ENCODE peak calls at places on chromosomes 2 and 18, in five cellular contexts. One of them, this sample, is unnamed.

GRCh38 chr2:15066138-15066537 is 433.6 kb downstream of the LRATD1 start:
- DNase-seq in SK-N-SH: no peak
- DNase-seq in HCT116: no peak
- DNase-seq in K562: no peak
- DNase-seq in GM12878: no peak
- DNase-seq in this sample: no peak

GRCh38 chr18:28794459-28795245 is 617.7 kb upstream of the CDH2 start:
- DNase-seq in SK-N-SH: no peak
- DNase-seq in HCT116: no peak
- DNase-seq in K562: no peak
- DNase-seq in GM12878: no peak
- DNase-seq in this sample: no peak

GRCh38 chr18:54444309-54444914 is 86.7 kb downstream of the C18orf54 start:
- DNase-seq in SK-N-SH: peak; percentile 39
- DNase-seq in HCT116: peak; percentile 60
- DNase-seq in K562: peak; percentile 26
- DNase-seq in GM12878: no peak
- DNase-seq in this sample: peak; percentile 16

GRCh38 chr2:186274936-186275575 is 211.0 kb upstream of the ZC3H15 start:
- DNase-seq in SK-N-SH: no peak
- DNase-seq in HCT116: no peak
- DNase-seq in K562: no peak
- DNase-seq in GM12878: no peak
- DNase-seq in this sample: no peak

GRCh38 chr2:240934701-240935100 is 28.6 kb downstream of the CROCC2 start:
- DNase-seq in SK-N-SH: peak; percentile 17
- DNase-seq in HCT116: no peak
- DNase-seq in K562: no peak
- DNase-seq in GM12878: no peak
- DNase-seq in this sample: peak; percentile 6

GRCh38 chr2:26008851-26009566 is 24.9 kb upstream of the RAB10 start:
- DNase-seq in SK-N-SH: no peak
- DNase-seq in HCT116: peak; percentile 43
- DNase-seq in K562: no peak
- DNase-seq in GM12878: peak; percentile 19
- DNase-seq in this sample: no peak

GRCh38 chr18:68233043-68233442 is 481.9 kb downstream of the TMX3 start:
- DNase-seq in SK-N-SH: no peak
- DNase-seq in HCT116: no peak
- DNase-seq in K562: no peak
- DNase-seq in GM12878: no peak
- DNase-seq in this sample: no peak

GRCh38 chr2:181680055-181680936 is at the start of gene NEUROD1:
- DNase-seq in SK-N-SH: peak; percentile 91
- DNase-seq in HCT116: no peak
- DNase-seq in K562: no peak
- DNase-seq in GM12878: no peak
- DNase-seq in this sample: no peak

GRCh38 chr2:54599326-54599710 is 124.1 kb upstream of the EML6 start:
- DNase-seq in SK-N-SH: no peak
- DNase-seq in HCT116: no peak
- DNase-seq in K562: no peak
- DNase-seq in GM12878: no peak
- DNase-seq in this sample: no peak

GRCh38 chr2:60676950-60677349 is 79.1 kb upstream of the PAPOLG start:
- DNase-seq in SK-N-SH: no peak
- DNase-seq in HCT116: no peak
- DNase-seq in K562: no peak
- DNase-seq in GM12878: no peak
- DNase-seq in this sample: no peak

GRCh38 chr2:129369437-129369836 is 610.0 kb upstream of the RAB6C start:
- DNase-seq in SK-N-SH: no peak
- DNase-seq in HCT116: no peak
- DNase-seq in K562: no peak
- DNase-seq in GM12878: peak; percentile 34
- DNase-seq in this sample: no peak

GRCh38 chr18:76459687-76460350 is 35.2 kb downstream of the ZNF516 start:
- DNase-seq in SK-N-SH: no peak
- DNase-seq in HCT116: peak; percentile 15
- DNase-seq in K562: no peak
- DNase-seq in GM12878: no peak
- DNase-seq in this sample: no peak

GRCh38 chr2:235492850-235493344 is 946 bp upstream of the AGAP1 start:
- DNase-seq in SK-N-SH: no peak
- DNase-seq in HCT116: no peak
- DNase-seq in K562: no peak
- DNase-seq in GM12878: no peak
- DNase-seq in this sample: no peak

GRCh38 chr18:3720818-3721545 is 271.0 kb downstream of the TGIF1 start:
- DNase-seq in SK-N-SH: no peak
- DNase-seq in HCT116: no peak
- DNase-seq in K562: no peak
- DNase-seq in GM12878: no peak
- DNase-seq in this sample: no peak

GRCh38 chr18:32777049-32777448 is 4.2 kb upstream of the KLHL14 start:
- DNase-seq in SK-N-SH: no peak
- DNase-seq in HCT116: no peak
- DNase-seq in K562: no peak
- DNase-seq in GM12878: no peak
- DNase-seq in this sample: no peak

GRCh38 chr2:149908731-149909690 is 321.4 kb upstream of the MMADHC start:
- DNase-seq in SK-N-SH: no peak
- DNase-seq in HCT116: no peak
- DNase-seq in K562: no peak
- DNase-seq in GM12878: no peak
- DNase-seq in this sample: no peak

GRCh38 chr18:54776282-54776977 is 51.8 kb upstream of the RAB27B start:
- DNase-seq in SK-N-SH: no peak
- DNase-seq in HCT116: peak; percentile 95
- DNase-seq in K562: no peak
- DNase-seq in GM12878: peak; percentile 12
- DNase-seq in this sample: no peak

GRCh38 chr2:118186110-118186857 is 98.0 kb downstream of the INSIG2 start:
- DNase-seq in SK-N-SH: peak; percentile 94
- DNase-seq in HCT116: peak; percentile 63
- DNase-seq in K562: no peak
- DNase-seq in GM12878: peak; percentile 44
- DNase-seq in this sample: peak; percentile 78

GRCh38 chr2:67399144-67399543 is 2.0 kb downstream of the ETAA1 start:
- DNase-seq in SK-N-SH: no peak
- DNase-seq in HCT116: no peak
- DNase-seq in K562: no peak
- DNase-seq in GM12878: no peak
- DNase-seq in this sample: no peak

GRCh38 chr2:42125887-42126594 is 43.1 kb upstream of the EML4 start:
- DNase-seq in SK-N-SH: no peak
- DNase-seq in HCT116: no peak
- DNase-seq in K562: no peak
- DNase-seq in GM12878: no peak
- DNase-seq in this sample: no peak

GRCh38 chr18:43525149-43525548 is 247.9 kb upstream of the SYT4 start:
- DNase-seq in SK-N-SH: peak; percentile 27
- DNase-seq in HCT116: no peak
- DNase-seq in K562: no peak
- DNase-seq in GM12878: no peak
- DNase-seq in this sample: no peak

GRCh38 chr2:2123259-2123658 is 207.8 kb downstream of the MYT1L start:
- DNase-seq in SK-N-SH: no peak
- DNase-seq in HCT116: no peak
- DNase-seq in K562: no peak
- DNase-seq in GM12878: no peak
- DNase-seq in this sample: no peak

GRCh38 chr2:75320893-75321292 is 121.6 kb upstream of the TACR1 start:
- DNase-seq in SK-N-SH: no peak
- DNase-seq in HCT116: no peak
- DNase-seq in K562: no peak
- DNase-seq in GM12878: no peak
- DNase-seq in this sample: no peak

GRCh38 chr18:44977856-44978255 is 297.2 kb downstream of the SETBP1 start:
- DNase-seq in SK-N-SH: no peak
- DNase-seq in HCT116: no peak
- DNase-seq in K562: no peak
- DNase-seq in GM12878: no peak
- DNase-seq in this sample: no peak

DNA sequence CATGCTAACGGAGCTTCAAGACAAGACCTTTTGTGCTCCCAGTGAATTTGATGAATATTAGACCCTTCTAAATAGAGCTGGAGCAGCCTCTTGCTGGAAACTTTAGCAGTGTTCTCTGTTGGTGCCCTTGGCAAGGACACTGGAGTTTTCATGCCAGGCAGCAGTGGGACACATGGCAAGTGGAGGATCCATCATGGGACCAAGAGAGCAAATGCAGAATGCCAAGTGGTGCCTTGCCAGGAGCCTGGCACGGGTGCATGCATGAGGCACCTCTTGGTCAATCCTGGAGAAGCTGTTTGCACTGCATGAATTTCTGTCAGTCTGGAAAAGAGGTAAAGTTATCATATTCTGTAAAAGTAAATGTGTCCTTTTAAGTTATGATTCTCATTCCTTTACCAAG is 59.1 kb downstream of the NETO1 start:
- DNase-seq in SK-N-SH: no peak
- DNase-seq in HCT116: no peak
- DNase-seq in K562: no peak
- DNase-seq in GM12878: no peak
- DNase-seq in this sample: no peak
- TF ChIP-seq JUND in SK-N-SH: no peak
- TF ChIP-seq JUND in HCT116: no peak
- TF ChIP-seq JUND in K562: no peak
- TF ChIP-seq JUND in GM12878: no peak
- TF ChIP-seq JUND in this sample: no peak

DNA sequence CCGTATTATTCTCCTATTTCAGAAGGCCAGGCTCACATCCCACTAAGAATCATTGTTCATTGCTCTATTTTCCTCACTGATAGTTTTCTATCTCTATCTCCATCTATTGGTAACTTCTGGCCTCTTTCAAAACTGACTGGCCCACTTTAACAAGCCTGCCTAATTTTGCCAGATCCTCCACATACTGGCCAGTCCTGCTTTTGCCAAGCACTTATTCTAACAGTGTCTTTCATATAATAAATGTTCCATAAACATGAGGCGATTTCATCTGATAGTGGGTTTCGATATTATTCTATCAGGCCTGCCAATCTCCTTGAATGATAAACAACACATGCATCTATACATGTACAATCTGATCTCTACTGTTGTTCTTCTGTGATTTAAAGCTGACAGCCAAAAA is 125.9 kb upstream of the KCNH7 start:
- DNase-seq in SK-N-SH: no peak
- DNase-seq in HCT116: no peak
- DNase-seq in K562: no peak
- DNase-seq in GM12878: no peak
- DNase-seq in this sample: no peak
- TF ChIP-seq JUND in SK-N-SH: no peak
- TF ChIP-seq JUND in HCT116: no peak
- TF ChIP-seq JUND in K562: no peak
- TF ChIP-seq JUND in GM12878: no peak
- TF ChIP-seq JUND in this sample: no peak

DNA sequence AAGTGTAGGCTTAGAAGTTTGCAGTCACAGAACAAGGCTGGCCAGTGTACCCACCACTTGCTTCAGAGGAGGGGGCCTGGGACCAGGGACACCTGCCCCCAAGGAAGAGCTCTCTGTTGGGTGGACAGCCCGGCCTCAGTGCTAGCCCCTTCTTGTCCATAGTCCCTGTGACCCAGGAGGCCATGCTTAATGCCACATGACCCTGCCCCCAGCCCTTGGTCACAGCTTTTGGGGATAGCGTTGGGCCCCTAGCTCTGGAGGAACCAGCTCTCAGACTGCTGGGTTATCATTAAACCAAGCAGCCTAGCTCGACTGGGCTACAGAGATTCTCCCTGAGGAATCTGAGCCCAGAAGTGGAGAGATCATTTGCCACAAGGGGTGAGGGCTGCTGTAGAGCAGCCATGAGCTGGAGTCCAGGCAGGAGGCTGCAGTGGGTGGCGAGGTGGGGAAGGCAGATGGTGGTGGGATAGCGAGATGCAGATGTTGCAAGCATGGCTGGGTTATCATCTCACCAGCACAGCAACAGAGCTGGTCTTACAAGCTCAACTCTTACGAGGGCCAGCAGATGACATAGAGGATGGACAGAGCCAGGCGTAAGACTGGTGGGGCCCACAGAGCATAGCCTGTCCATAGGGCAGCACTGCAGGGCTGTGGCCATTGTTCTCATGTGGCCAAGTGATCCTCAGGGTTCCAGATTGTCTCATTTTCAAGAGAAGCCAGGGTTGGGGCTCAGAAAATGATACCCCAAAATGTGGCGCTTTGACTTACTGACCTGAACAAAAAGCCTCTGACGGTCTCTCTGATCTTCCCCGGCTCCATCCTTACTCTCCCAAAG is 7.2 kb upstream of the TMEM37 start:
- DNase-seq in SK-N-SH: no peak
- DNase-seq in HCT116: no peak
- DNase-seq in K562: no peak
- DNase-seq in GM12878: no peak
- DNase-seq in this sample: no peak
- TF ChIP-seq JUND in SK-N-SH: no peak
- TF ChIP-seq JUND in HCT116: no peak
- TF ChIP-seq JUND in K562: no peak
- TF ChIP-seq JUND in GM12878: no peak
- TF ChIP-seq JUND in this sample: no peak

DNA sequence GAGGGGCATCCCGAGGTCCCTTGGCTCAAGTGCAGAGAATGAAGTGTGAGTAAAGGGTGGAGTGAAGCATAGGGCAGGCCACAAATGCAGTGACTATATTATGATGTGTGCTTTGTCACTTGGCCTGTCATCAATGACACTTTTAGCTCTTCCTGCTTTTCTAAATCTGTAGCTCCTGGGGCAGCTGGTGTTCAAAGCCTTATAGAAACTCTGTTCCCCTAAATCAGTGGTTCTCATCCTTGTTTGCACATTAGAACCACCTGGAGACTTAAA is 135.6 kb upstream of the LGALSL start:
- DNase-seq in SK-N-SH: no peak
- DNase-seq in HCT116: no peak
- DNase-seq in K562: no peak
- DNase-seq in GM12878: no peak
- DNase-seq in this sample: no peak
- TF ChIP-seq JUND in SK-N-SH: no peak
- TF ChIP-seq JUND in HCT116: no peak
- TF ChIP-seq JUND in K562: no peak
- TF ChIP-seq JUND in GM12878: no peak
- TF ChIP-seq JUND in this sample: no peak

DNA sequence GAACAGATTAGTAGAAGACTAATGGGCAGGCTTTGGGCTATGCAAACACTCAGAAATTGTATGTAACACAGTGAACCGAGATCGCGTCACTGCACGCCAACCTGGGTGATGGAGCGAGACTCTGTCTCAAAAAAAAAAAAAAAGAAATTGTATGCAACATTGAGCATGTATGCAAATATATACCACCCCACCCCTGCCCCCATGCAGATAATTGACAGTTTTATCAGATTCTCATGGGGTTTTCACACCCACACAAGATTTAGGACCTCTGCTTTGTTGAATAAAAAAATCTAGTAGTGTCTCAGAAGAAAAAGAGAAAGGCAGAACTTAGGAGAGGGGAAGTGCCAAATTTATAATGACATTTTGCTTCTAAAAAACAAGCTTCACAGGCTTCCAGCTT is 131.6 kb upstream of the FN1 start:
- DNase-seq in SK-N-SH: no peak
- DNase-seq in HCT116: no peak
- DNase-seq in K562: no peak
- DNase-seq in GM12878: peak; percentile 38
- DNase-seq in this sample: no peak
- TF ChIP-seq JUND in SK-N-SH: no peak
- TF ChIP-seq JUND in HCT116: no peak
- TF ChIP-seq JUND in K562: no peak
- TF ChIP-seq JUND in GM12878: no peak
- TF ChIP-seq JUND in this sample: no peak

This sample was measured in T47D.